ENCODE peak calls at places on chromosomes 4 and X, in six cellular contexts. R, Y, O, P, I and L are unnamed samples.

GRCh38 chrX:154029439-154029838 is 9.7 kb upstream of the IRAK1 start:
- DNase-seq in Y (no peak), I (peak; percentile 48), O (no peak), P (no peak), R (no peak), L (no peak)

GRCh38 chr4:112518675-112519074 is 2.7 kb upstream of the NEUROG2 start:
- DNase-seq in R (peak; percentile 31), I (no peak), O (no peak), P (no peak), Y (no peak), L (no peak)

GRCh38 chrX:123731258-123731986 is 1.4 kb downstream of the THOC2 start:
- DNase-seq in Y (peak; percentile 47), R (peak; percentile 24), P (peak; percentile 32), I (peak; percentile 23), O (no peak), L (no peak)

GRCh38 chrX:17542123-17542522 is 167.1 kb downstream of the NHS start:
- DNase-seq in O (no peak), P (no peak), I (no peak), R (no peak), Y (no peak), L (no peak)

GRCh38 chr4:157918036-157918832 is 254.6 kb downstream of the GASK1B start:
- DNase-seq in Y (no peak), I (no peak), O (no peak), R (no peak), P (no peak), L (no peak)

GRCh38 chr4:5757536-5757935 is 46.5 kb downstream of the EVC start:
- DNase-seq in R (no peak), P (no peak), I (no peak), O (no peak), Y (no peak), L (no peak)

GRCh38 chr4:145878501-145879435 is 59.9 kb downstream of the ZNF827 start:
- DNase-seq in R (no peak), I (no peak), P (no peak), Y (peak; percentile 75), O (no peak), L (no peak)

GRCh38 chrX:136754641-136755040 is 26.1 kb downstream of the ARHGEF6 start:
- DNase-seq in P (peak; percentile 29), I (no peak), Y (no peak), R (no peak), O (no peak), L (no peak)

GRCh38 chrX:48606091-48606490 is 8.8 kb downstream of the WDR13 start:
- DNase-seq in P (no peak), R (no peak), Y (no peak), O (no peak), I (no peak), L (no peak)

GRCh38 chr4:19259920-19260319 is 991.8 kb upstream of the SLIT2 start:
- DNase-seq in I (no peak), P (no peak), R (no peak), Y (no peak), O (no peak), L (no peak)

GRCh38 chrX:13216139-13216538 is 103.7 kb downstream of the ATXN3L start:
- DNase-seq in P (no peak), R (no peak), Y (no peak), I (no peak), O (no peak), L (no peak)

GRCh38 chr4:70138751-70139150 is 15.3 kb upstream of the PRR27 start:
- DNase-seq in I (no peak), O (no peak), P (no peak), R (no peak), Y (no peak), L (no peak)

GRCh38 chrX:23935116-23935515 is 27.3 kb downstream of the CXorf58 start:
- DNase-seq in I (no peak), O (no peak), R (no peak), P (no peak), Y (no peak), L (no peak)

GRCh38 chr4:7067147-7067522 is 729 bp downstream of the GRPEL1 start:
- DNase-seq in O (no peak), I (peak; percentile 52), P (no peak), R (peak; percentile 31), Y (peak; percentile 44), L (peak; percentile 30)

GRCh38 chr4:7066493-7066892 is 1.4 kb downstream of the GRPEL1 start:
- DNase-seq in R (no peak), O (no peak), P (no peak), I (no peak), Y (no peak), L (no peak)

GRCh38 chr4:7068279-7068842 is 497 bp upstream of the GRPEL1 start:
- DNase-seq in I (no peak), P (no peak), R (no peak), Y (no peak), O (no peak), L (no peak)

GRCh38 chr4:7067523-7068278 is at the start of gene GRPEL1:
- DNase-seq in O (peak; percentile 100), Y (peak; percentile 100), R (peak; percentile 99), I (peak; percentile 100), P (peak; percentile 99), L (peak; percentile 100)

DNA sequence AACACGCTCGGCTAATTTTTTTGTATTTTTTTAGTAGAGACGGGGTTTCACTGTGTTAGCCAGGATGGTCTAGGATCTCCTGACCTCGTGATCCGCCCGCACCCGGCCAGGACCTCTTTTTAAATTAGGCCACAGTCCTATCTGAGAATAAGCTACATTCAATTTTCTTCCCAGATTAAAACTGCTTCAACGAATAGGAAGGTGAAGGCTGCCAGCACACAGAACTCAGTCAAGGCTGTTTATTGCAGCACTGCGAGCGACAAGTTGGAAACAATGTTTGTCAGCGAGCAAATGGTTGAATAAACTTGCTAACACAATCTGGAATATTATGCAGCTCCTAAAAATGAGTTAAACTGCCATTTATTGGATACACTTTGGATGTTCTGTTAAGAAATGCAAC is 1.9 kb downstream of the GRPEL1 start:
- DNase-seq in I (no peak), P (no peak), R (no peak), O (no peak), Y (no peak), L (no peak)
- H3K4me3 ChIP-seq in I (no peak overlapping the region), P (peak overlapping the region; percentile 82), R (peak overlapping the region; percentile 96), O (no peak overlapping the region), Y (no peak overlapping the region), L (no peak overlapping the region)

GRCh38 chr4:66017671-66018070 is 347.4 kb upstream of the EPHA5 start:
- DNase-seq in R (no peak), I (no peak), P (no peak), O (no peak), Y (no peak), L (no peak)
- H3K9me3 ChIP-seq in R (peaks cover 11% of the 10 kb centered on the region), I (no peaks in the 10 kb centered on the region), P (peaks cover 4% of the 10 kb centered on the region), O (no peaks in the 10 kb centered on the region), Y (no peaks in the 10 kb centered on the region), L (no peaks in the 10 kb centered on the region)

GRCh38 chrX:75096331-75096730 is 59.8 kb downstream of the ABCB7 start:
- DNase-seq in O (no peak), P (no peak), R (no peak), I (no peak), Y (peak; percentile 1), L (no peak)
- H3K4me3 ChIP-seq in O (no peak overlapping the region), P (no peak overlapping the region), R (no peak overlapping the region), I (no peak overlapping the region), Y (no peak overlapping the region), L (no peak overlapping the region)

DNA sequence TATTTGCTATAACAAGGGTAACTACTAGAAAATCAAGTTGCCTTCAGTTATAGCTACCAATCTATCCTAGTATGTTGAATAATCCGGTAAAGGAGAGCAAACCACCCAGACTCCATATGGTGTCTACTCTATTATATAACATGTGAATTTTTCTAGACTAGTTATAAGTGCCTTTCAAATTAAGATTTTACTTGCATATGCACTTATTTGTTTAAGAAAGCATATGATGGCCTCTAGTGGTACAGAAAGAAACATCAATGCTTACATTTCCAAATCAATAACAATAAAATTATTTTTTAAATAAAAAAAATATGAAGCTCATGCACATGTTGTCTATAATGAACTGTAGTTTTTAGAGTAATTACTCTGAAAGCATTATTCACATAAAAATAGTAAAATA is 1516.4 kb upstream of the PABPC4L start:
- DNase-seq in O (no peak), Y (no peak), R (peak; percentile 10), I (no peak), P (no peak), L (no peak)
- H3K9me3 ChIP-seq in O (no peaks in the 10 kb centered on the region), Y (no peaks in the 10 kb centered on the region), R (no peaks in the 10 kb centered on the region), I (no peaks in the 10 kb centered on the region), P (peaks cover 3% of the 10 kb centered on the region), L (no peaks in the 10 kb centered on the region)

DNA sequence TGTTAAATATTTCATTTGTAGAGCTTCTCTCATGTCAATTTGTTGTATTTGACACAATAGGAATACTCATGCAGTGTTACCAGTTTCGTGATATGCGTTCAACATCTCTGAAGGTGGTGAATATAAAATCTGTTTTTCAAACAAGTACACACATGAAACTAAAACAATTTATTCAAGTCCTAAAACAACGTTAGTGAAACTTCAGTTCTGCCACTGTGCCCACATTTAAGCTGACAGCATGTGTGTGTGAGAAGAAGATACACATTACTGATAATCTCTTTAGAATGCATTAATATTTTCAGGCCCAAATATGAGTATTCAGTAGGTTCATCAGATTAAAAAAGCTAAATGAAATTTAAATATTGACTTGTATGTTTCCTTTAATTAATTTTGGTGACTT is 21.7 kb downstream of the GAB1 start:
- DNase-seq in R (no peak), O (no peak), I (no peak), P (no peak), Y (no peak), L (no peak)
- H3K4me3 ChIP-seq in R (no peak overlapping the region), O (no peak overlapping the region), I (no peak overlapping the region), P (no peak overlapping the region), Y (no peak overlapping the region), L (no peak overlapping the region)

GRCh38 chrX:146994163-146994562 is 179.6 kb upstream of the CXorf51A start:
- DNase-seq in Y (no peak), P (no peak), O (no peak), I (no peak), R (no peak), L (no peak)
- H3K9me3 ChIP-seq in Y (no peaks in the 10 kb centered on the region), P (no peaks in the 10 kb centered on the region), O (no peaks in the 10 kb centered on the region), I (no peaks in the 10 kb centered on the region), R (no peaks in the 10 kb centered on the region), L (no peaks in the 10 kb centered on the region)